ENCODE peak calls at places on chromosomes 3 and 15, in nine cellular contexts. One of them, this sample, is unnamed. For H3K4me1, the result is how much of the 10 kb centered on the place peaks cover.

GRCh38 chr3:73707772-73708171 is 83.0 kb upstream of the PDZRN3 start:
- DNase-seq in GM23248: peak
- DNase-seq in endothelial cell of umbilical vein: no peak
- DNase-seq in breast epithelium: no peak
- DNase-seq in CD8-positive, alpha-beta memory T cell: no peak
- DNase-seq in neuronal stem cell: no peak
- DNase-seq in K562: no peak
- DNase-seq in A673: no peak
- DNase-seq in transverse colon: no peak
- DNase-seq in this sample: no peak

GRCh38 chr3:123790254-123791072 is 93.7 kb downstream of the MYLK start:
- DNase-seq in breast epithelium: no peak
- DNase-seq in transverse colon: no peak
- DNase-seq in neuronal stem cell: no peak
- DNase-seq in K562: no peak
- DNase-seq in endothelial cell of umbilical vein: no peak
- DNase-seq in GM23248: peak
- DNase-seq in CD8-positive, alpha-beta memory T cell: no peak
- DNase-seq in A673: peak
- DNase-seq in this sample: no peak

GRCh38 chr3:42655980-42656679 is 2.6 kb downstream of the ZBTB47 start:
- DNase-seq in K562: peak
- DNase-seq in breast epithelium: no peak
- DNase-seq in CD8-positive, alpha-beta memory T cell: no peak
- DNase-seq in transverse colon: no peak
- DNase-seq in endothelial cell of umbilical vein: peak
- DNase-seq in A673: no peak
- DNase-seq in neuronal stem cell: no peak
- DNase-seq in GM23248: peak
- DNase-seq in this sample: peak

GRCh38 chr3:71219744-71220638 is 363.5 kb downstream of the FOXP1 start:
- DNase-seq in CD8-positive, alpha-beta memory T cell: no peak
- DNase-seq in neuronal stem cell: no peak
- DNase-seq in K562: no peak
- DNase-seq in A673: no peak
- DNase-seq in breast epithelium: no peak
- DNase-seq in GM23248: no peak
- DNase-seq in transverse colon: no peak
- DNase-seq in endothelial cell of umbilical vein: no peak
- DNase-seq in this sample: no peak

GRCh38 chr3:49699281-49699723 is 9.9 kb downstream of the RNF123 start:
- DNase-seq in CD8-positive, alpha-beta memory T cell: no peak
- DNase-seq in breast epithelium: no peak
- DNase-seq in transverse colon: no peak
- DNase-seq in endothelial cell of umbilical vein: no peak
- DNase-seq in A673: no peak
- DNase-seq in GM23248: peak
- DNase-seq in K562: no peak
- DNase-seq in neuronal stem cell: no peak
- DNase-seq in this sample: no peak

GRCh38 chr3:136690611-136691010 is 61.6 kb downstream of the STAG1 start:
- DNase-seq in CD8-positive, alpha-beta memory T cell: no peak
- DNase-seq in GM23248: no peak
- DNase-seq in transverse colon: no peak
- DNase-seq in neuronal stem cell: no peak
- DNase-seq in A673: no peak
- DNase-seq in endothelial cell of umbilical vein: no peak
- DNase-seq in K562: peak
- DNase-seq in breast epithelium: no peak
- DNase-seq in this sample: no peak

GRCh38 chr3:170792511-170792910 is 77.5 kb downstream of the RPL22L1 start:
- DNase-seq in neuronal stem cell: no peak
- DNase-seq in transverse colon: no peak
- DNase-seq in GM23248: no peak
- DNase-seq in breast epithelium: no peak
- DNase-seq in A673: no peak
- DNase-seq in endothelial cell of umbilical vein: peak
- DNase-seq in K562: no peak
- DNase-seq in CD8-positive, alpha-beta memory T cell: no peak
- DNase-seq in this sample: no peak

GRCh38 chr3:102532901-102533300 is 98.1 kb downstream of the ZPLD1 start:
- DNase-seq in transverse colon: no peak
- DNase-seq in endothelial cell of umbilical vein: no peak
- DNase-seq in neuronal stem cell: no peak
- DNase-seq in K562: no peak
- DNase-seq in GM23248: peak
- DNase-seq in A673: no peak
- DNase-seq in breast epithelium: no peak
- DNase-seq in CD8-positive, alpha-beta memory T cell: no peak
- DNase-seq in this sample: no peak

GRCh38 chr3:160474416-160474838 is 24.8 kb upstream of the TRIM59 start:
- DNase-seq in K562: no peak
- DNase-seq in GM23248: peak
- DNase-seq in transverse colon: no peak
- DNase-seq in CD8-positive, alpha-beta memory T cell: no peak
- DNase-seq in endothelial cell of umbilical vein: no peak
- DNase-seq in A673: no peak
- DNase-seq in breast epithelium: no peak
- DNase-seq in neuronal stem cell: no peak
- DNase-seq in this sample: no peak

GRCh38 chr3:23806322-23807160 is 786 bp downstream of the UBE2E1 start:
- DNase-seq in breast epithelium: no peak
- DNase-seq in K562: peak
- DNase-seq in A673: peak
- DNase-seq in transverse colon: peak
- DNase-seq in CD8-positive, alpha-beta memory T cell: peak
- DNase-seq in GM23248: peak
- DNase-seq in endothelial cell of umbilical vein: peak
- DNase-seq in neuronal stem cell: peak
- DNase-seq in this sample: no peak

GRCh38 chr3:34183114-34183513 is 384.7 kb downstream of the PDCD6IP start:
- DNase-seq in K562: no peak
- DNase-seq in GM23248: no peak
- DNase-seq in transverse colon: no peak
- DNase-seq in endothelial cell of umbilical vein: peak
- DNase-seq in neuronal stem cell: no peak
- DNase-seq in CD8-positive, alpha-beta memory T cell: no peak
- DNase-seq in A673: no peak
- DNase-seq in breast epithelium: no peak
- DNase-seq in this sample: no peak

GRCh38 chr3:183438749-183439148 is 10.3 kb upstream of the MCF2L2 start:
- DNase-seq in neuronal stem cell: no peak
- DNase-seq in K562: peak
- DNase-seq in transverse colon: peak
- DNase-seq in GM23248: no peak
- DNase-seq in A673: no peak
- DNase-seq in breast epithelium: no peak
- DNase-seq in endothelial cell of umbilical vein: no peak
- DNase-seq in CD8-positive, alpha-beta memory T cell: no peak
- DNase-seq in this sample: no peak

GRCh38 chr3:61589856-61590255 is 28.5 kb downstream of the PTPRG start:
- DNase-seq in A673: no peak
- DNase-seq in CD8-positive, alpha-beta memory T cell: no peak
- DNase-seq in K562: peak
- DNase-seq in transverse colon: no peak
- DNase-seq in neuronal stem cell: no peak
- DNase-seq in GM23248: peak
- DNase-seq in breast epithelium: no peak
- DNase-seq in endothelial cell of umbilical vein: no peak
- DNase-seq in this sample: peak

GRCh38 chr3:163890661-163891060 is 1187.6 kb downstream of the SI start:
- DNase-seq in K562: no peak
- DNase-seq in breast epithelium: no peak
- DNase-seq in neuronal stem cell: peak
- DNase-seq in transverse colon: no peak
- DNase-seq in endothelial cell of umbilical vein: no peak
- DNase-seq in GM23248: no peak
- DNase-seq in A673: peak
- DNase-seq in CD8-positive, alpha-beta memory T cell: no peak
- DNase-seq in this sample: no peak
- H3K4me1 ChIP-seq in K562: under half
- H3K4me1 ChIP-seq in breast epithelium: under half
- H3K4me1 ChIP-seq in neuronal stem cell: under half
- H3K4me1 ChIP-seq in transverse colon: under half
- H3K4me1 ChIP-seq in endothelial cell of umbilical vein: under half
- H3K4me1 ChIP-seq in GM23248: under half
- H3K4me1 ChIP-seq in A673: under half
- H3K4me1 ChIP-seq in CD8-positive, alpha-beta memory T cell: under half
- H3K4me1 ChIP-seq in this sample: under half

GRCh38 chr15:60859996-60860494 is 369.1 kb downstream of the RORA start:
- DNase-seq in breast epithelium: peak
- DNase-seq in transverse colon: no peak
- DNase-seq in neuronal stem cell: no peak
- DNase-seq in CD8-positive, alpha-beta memory T cell: no peak
- DNase-seq in GM23248: peak
- DNase-seq in A673: no peak
- DNase-seq in K562: no peak
- DNase-seq in endothelial cell of umbilical vein: no peak
- DNase-seq in this sample: peak
- H3K4me1 ChIP-seq in breast epithelium: under half
- H3K4me1 ChIP-seq in transverse colon: under half
- H3K4me1 ChIP-seq in neuronal stem cell: under half
- H3K4me1 ChIP-seq in CD8-positive, alpha-beta memory T cell: under half
- H3K4me1 ChIP-seq in GM23248: under half
- H3K4me1 ChIP-seq in A673: under half
- H3K4me1 ChIP-seq in K562: under half
- H3K4me1 ChIP-seq in endothelial cell of umbilical vein: under half
- H3K4me1 ChIP-seq in this sample: under half

GRCh38 chr3:46664971-46665762 is 28.3 kb downstream of the ALS2CL start:
- DNase-seq in endothelial cell of umbilical vein: no peak
- DNase-seq in neuronal stem cell: no peak
- DNase-seq in A673: no peak
- DNase-seq in transverse colon: no peak
- DNase-seq in CD8-positive, alpha-beta memory T cell: no peak
- DNase-seq in breast epithelium: no peak
- DNase-seq in GM23248: no peak
- DNase-seq in K562: no peak
- DNase-seq in this sample: no peak

GRCh38 chr3:46662771-46663551 is 30.5 kb downstream of the ALS2CL start:
- DNase-seq in neuronal stem cell: no peak
- DNase-seq in K562: no peak
- DNase-seq in A673: peak
- DNase-seq in endothelial cell of umbilical vein: no peak
- DNase-seq in transverse colon: peak
- DNase-seq in CD8-positive, alpha-beta memory T cell: no peak
- DNase-seq in GM23248: peak
- DNase-seq in breast epithelium: peak
- DNase-seq in this sample: no peak

GRCh38 chr3:46661776-46662766 is 31.4 kb downstream of the ALS2CL start:
- DNase-seq in CD8-positive, alpha-beta memory T cell: no peak
- DNase-seq in breast epithelium: no peak
- DNase-seq in neuronal stem cell: no peak
- DNase-seq in transverse colon: peak
- DNase-seq in endothelial cell of umbilical vein: no peak
- DNase-seq in A673: no peak
- DNase-seq in K562: no peak
- DNase-seq in GM23248: no peak
- DNase-seq in this sample: no peak

GRCh38 chr3:46664188-46664970 is 29.1 kb downstream of the ALS2CL start:
- DNase-seq in breast epithelium: no peak
- DNase-seq in transverse colon: no peak
- DNase-seq in GM23248: no peak
- DNase-seq in endothelial cell of umbilical vein: no peak
- DNase-seq in A673: no peak
- DNase-seq in CD8-positive, alpha-beta memory T cell: no peak
- DNase-seq in K562: no peak
- DNase-seq in neuronal stem cell: no peak
- DNase-seq in this sample: no peak

GRCh38 chr3:46663611-46664135 is 29.8 kb downstream of the ALS2CL start:
- DNase-seq in A673: no peak
- DNase-seq in CD8-positive, alpha-beta memory T cell: no peak
- DNase-seq in neuronal stem cell: no peak
- DNase-seq in GM23248: peak
- DNase-seq in breast epithelium: no peak
- DNase-seq in endothelial cell of umbilical vein: peak
- DNase-seq in K562: peak
- DNase-seq in transverse colon: peak
- DNase-seq in this sample: no peak
- H3K4me1 ChIP-seq in A673: under half
- H3K4me1 ChIP-seq in CD8-positive, alpha-beta memory T cell: under half
- H3K4me1 ChIP-seq in neuronal stem cell: under half
- H3K4me1 ChIP-seq in GM23248: under half
- H3K4me1 ChIP-seq in breast epithelium: under half
- H3K4me1 ChIP-seq in endothelial cell of umbilical vein: under half
- H3K4me1 ChIP-seq in K562: under half
- H3K4me1 ChIP-seq in transverse colon: under half
- H3K4me1 ChIP-seq in this sample: under half

GRCh38 chr15:63504979-63505841 is 817 bp downstream of the USP3 start:
- DNase-seq in neuronal stem cell: peak
- DNase-seq in transverse colon: peak
- DNase-seq in A673: peak
- DNase-seq in endothelial cell of umbilical vein: peak
- DNase-seq in GM23248: peak
- DNase-seq in breast epithelium: peak
- DNase-seq in CD8-positive, alpha-beta memory T cell: peak
- DNase-seq in K562: peak
- DNase-seq in this sample: peak

GRCh38 chr15:63505842-63506222 is 1.4 kb downstream of the USP3 start:
- DNase-seq in endothelial cell of umbilical vein: no peak
- DNase-seq in breast epithelium: no peak
- DNase-seq in A673: no peak
- DNase-seq in GM23248: no peak
- DNase-seq in transverse colon: no peak
- DNase-seq in K562: no peak
- DNase-seq in neuronal stem cell: no peak
- DNase-seq in CD8-positive, alpha-beta memory T cell: no peak
- DNase-seq in this sample: no peak

GRCh38 chr15:63507878-63508818 is 3.8 kb downstream of the USP3 start:
- DNase-seq in GM23248: no peak
- DNase-seq in CD8-positive, alpha-beta memory T cell: no peak
- DNase-seq in K562: no peak
- DNase-seq in A673: no peak
- DNase-seq in breast epithelium: no peak
- DNase-seq in endothelial cell of umbilical vein: no peak
- DNase-seq in neuronal stem cell: no peak
- DNase-seq in transverse colon: no peak
- DNase-seq in this sample: no peak

GRCh38 chr15:63504247-63504978 is at the start of gene USP3:
- DNase-seq in endothelial cell of umbilical vein: peak
- DNase-seq in A673: peak
- DNase-seq in breast epithelium: peak
- DNase-seq in GM23248: peak
- DNase-seq in neuronal stem cell: peak
- DNase-seq in CD8-positive, alpha-beta memory T cell: peak
- DNase-seq in K562: peak
- DNase-seq in transverse colon: peak
- DNase-seq in this sample: peak

DNA sequence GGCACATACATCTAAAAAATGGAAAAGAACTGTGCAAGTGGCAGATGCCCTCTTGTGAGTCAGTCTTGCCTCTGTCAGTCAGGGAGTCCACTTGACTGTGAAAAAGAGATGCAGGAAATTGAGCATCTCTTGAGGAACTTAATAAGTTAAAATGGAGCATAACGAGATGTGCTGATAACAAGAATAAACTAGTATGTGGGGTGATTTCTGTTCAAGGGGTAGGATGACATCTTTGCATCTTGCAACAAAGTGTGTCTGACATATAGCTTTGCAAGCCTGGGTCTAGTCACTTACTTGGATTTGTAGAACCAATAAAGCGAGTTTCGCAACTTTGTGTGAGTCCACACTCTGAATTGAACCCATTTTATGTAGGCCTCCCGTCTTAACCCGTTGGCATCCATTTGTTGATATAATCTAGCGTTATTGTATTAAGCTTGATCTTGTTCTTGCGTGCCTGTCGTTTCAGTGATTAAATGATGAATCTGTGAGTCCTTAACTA is 2.2 kb downstream of the USP3 start:
- DNase-seq in breast epithelium: no peak
- DNase-seq in transverse colon: no peak
- DNase-seq in K562: no peak
- DNase-seq in GM23248: peak
- DNase-seq in A673: peak
- DNase-seq in CD8-positive, alpha-beta memory T cell: no peak
- DNase-seq in endothelial cell of umbilical vein: peak
- DNase-seq in neuronal stem cell: no peak
- DNase-seq in this sample: no peak
- H3K4me1 ChIP-seq in breast epithelium: under half
- H3K4me1 ChIP-seq in transverse colon: half or more
- H3K4me1 ChIP-seq in K562: half or more
- H3K4me1 ChIP-seq in GM23248: under half
- H3K4me1 ChIP-seq in A673: half or more
- H3K4me1 ChIP-seq in CD8-positive, alpha-beta memory T cell: half or more
- H3K4me1 ChIP-seq in endothelial cell of umbilical vein: half or more
- H3K4me1 ChIP-seq in neuronal stem cell: under half
- H3K4me1 ChIP-seq in this sample: under half